ENCODE peak calls at places on chromosomes 2 and 18, in six cellular contexts. One of them, this sample, is unnamed.

GRCh38 chr2:120287183-120288015 is 34.7 kb downstream of the RALB start:
- DNase-seq in CD4-positive, alpha-beta T cell: no peak
- DNase-seq in stimulated activated CD4-positive, alpha-beta T cell treated with anti-CD3 and anti-CD28 coated beads, Interleukin-15, amount 100 ng/mL, for 1 hour: no peak
- DNase-seq in M059J: peak; percentile 94
- DNase-seq in activated naive CD8-positive, alpha-beta T cell treated with anti-CD3 and anti-CD28 coated beads for 36 hours: no peak
- DNase-seq in adipocyte: peak; percentile 67
- DNase-seq in this sample: no peak

GRCh38 chr2:105358593-105358992 is 21.3 kb downstream of the C2orf49 start:
- DNase-seq in CD4-positive, alpha-beta T cell: no peak
- DNase-seq in stimulated activated CD4-positive, alpha-beta T cell treated with anti-CD3 and anti-CD28 coated beads, Interleukin-15, amount 100 ng/mL, for 1 hour: no peak
- DNase-seq in M059J: no peak
- DNase-seq in activated naive CD8-positive, alpha-beta T cell treated with anti-CD3 and anti-CD28 coated beads for 36 hours: no peak
- DNase-seq in adipocyte: no peak
- DNase-seq in this sample: no peak

GRCh38 chr2:134468093-134468640 is 214.3 kb downstream of the MGAT5 start:
- DNase-seq in CD4-positive, alpha-beta T cell: no peak
- DNase-seq in stimulated activated CD4-positive, alpha-beta T cell treated with anti-CD3 and anti-CD28 coated beads, Interleukin-15, amount 100 ng/mL, for 1 hour: no peak
- DNase-seq in M059J: no peak
- DNase-seq in activated naive CD8-positive, alpha-beta T cell treated with anti-CD3 and anti-CD28 coated beads for 36 hours: no peak
- DNase-seq in adipocyte: no peak
- DNase-seq in this sample: no peak

GRCh38 chr2:197010200-197011020 is 83.9 kb upstream of the PGAP1 start:
- DNase-seq in CD4-positive, alpha-beta T cell: no peak
- DNase-seq in stimulated activated CD4-positive, alpha-beta T cell treated with anti-CD3 and anti-CD28 coated beads, Interleukin-15, amount 100 ng/mL, for 1 hour: no peak
- DNase-seq in M059J: no peak
- DNase-seq in activated naive CD8-positive, alpha-beta T cell treated with anti-CD3 and anti-CD28 coated beads for 36 hours: no peak
- DNase-seq in adipocyte: no peak
- DNase-seq in this sample: no peak

GRCh38 chr2:204051476-204051875 is 114.9 kb downstream of the ICOS start:
- DNase-seq in CD4-positive, alpha-beta T cell: no peak
- DNase-seq in stimulated activated CD4-positive, alpha-beta T cell treated with anti-CD3 and anti-CD28 coated beads, Interleukin-15, amount 100 ng/mL, for 1 hour: no peak
- DNase-seq in M059J: peak; percentile 5
- DNase-seq in activated naive CD8-positive, alpha-beta T cell treated with anti-CD3 and anti-CD28 coated beads for 36 hours: no peak
- DNase-seq in adipocyte: no peak
- DNase-seq in this sample: no peak

GRCh38 chr2:64063924-64064331 is 44.7 kb upstream of the VPS54 start:
- DNase-seq in CD4-positive, alpha-beta T cell: no peak
- DNase-seq in stimulated activated CD4-positive, alpha-beta T cell treated with anti-CD3 and anti-CD28 coated beads, Interleukin-15, amount 100 ng/mL, for 1 hour: no peak
- DNase-seq in M059J: peak; percentile 73
- DNase-seq in activated naive CD8-positive, alpha-beta T cell treated with anti-CD3 and anti-CD28 coated beads for 36 hours: no peak
- DNase-seq in adipocyte: peak; percentile 10
- DNase-seq in this sample: no peak

GRCh38 chr18:79677840-79678239 is 1.8 kb upstream of the CTDP1 start:
- DNase-seq in CD4-positive, alpha-beta T cell: no peak
- DNase-seq in stimulated activated CD4-positive, alpha-beta T cell treated with anti-CD3 and anti-CD28 coated beads, Interleukin-15, amount 100 ng/mL, for 1 hour: no peak
- DNase-seq in M059J: no peak
- DNase-seq in activated naive CD8-positive, alpha-beta T cell treated with anti-CD3 and anti-CD28 coated beads for 36 hours: no peak
- DNase-seq in adipocyte: no peak
- DNase-seq in this sample: no peak

GRCh38 chr18:61569176-61569892 is 236.1 kb downstream of the CDH20 start:
- DNase-seq in CD4-positive, alpha-beta T cell: no peak
- DNase-seq in stimulated activated CD4-positive, alpha-beta T cell treated with anti-CD3 and anti-CD28 coated beads, Interleukin-15, amount 100 ng/mL, for 1 hour: no peak
- DNase-seq in M059J: peak; percentile 98
- DNase-seq in activated naive CD8-positive, alpha-beta T cell treated with anti-CD3 and anti-CD28 coated beads for 36 hours: no peak
- DNase-seq in adipocyte: peak; percentile 86
- DNase-seq in this sample: no peak

GRCh38 chr2:170408461-170409163 is 230.7 kb downstream of the MYO3B start:
- DNase-seq in CD4-positive, alpha-beta T cell: no peak
- DNase-seq in stimulated activated CD4-positive, alpha-beta T cell treated with anti-CD3 and anti-CD28 coated beads, Interleukin-15, amount 100 ng/mL, for 1 hour: no peak
- DNase-seq in M059J: no peak
- DNase-seq in activated naive CD8-positive, alpha-beta T cell treated with anti-CD3 and anti-CD28 coated beads for 36 hours: no peak
- DNase-seq in adipocyte: no peak
- DNase-seq in this sample: no peak

GRCh38 chr2:239826376-239826775 is 198.8 kb downstream of the NDUFA10 start:
- DNase-seq in CD4-positive, alpha-beta T cell: no peak
- DNase-seq in stimulated activated CD4-positive, alpha-beta T cell treated with anti-CD3 and anti-CD28 coated beads, Interleukin-15, amount 100 ng/mL, for 1 hour: no peak
- DNase-seq in M059J: no peak
- DNase-seq in activated naive CD8-positive, alpha-beta T cell treated with anti-CD3 and anti-CD28 coated beads for 36 hours: no peak
- DNase-seq in adipocyte: no peak
- DNase-seq in this sample: no peak

GRCh38 chr2:239323473-239323872 is 77.3 kb downstream of the HDAC4 start:
- DNase-seq in CD4-positive, alpha-beta T cell: no peak
- DNase-seq in stimulated activated CD4-positive, alpha-beta T cell treated with anti-CD3 and anti-CD28 coated beads, Interleukin-15, amount 100 ng/mL, for 1 hour: no peak
- DNase-seq in M059J: no peak
- DNase-seq in activated naive CD8-positive, alpha-beta T cell treated with anti-CD3 and anti-CD28 coated beads for 36 hours: no peak
- DNase-seq in adipocyte: no peak
- DNase-seq in this sample: no peak

GRCh38 chr18:8963876-8964275 is 138.6 kb upstream of the NDUFV2 start:
- DNase-seq in CD4-positive, alpha-beta T cell: no peak
- DNase-seq in stimulated activated CD4-positive, alpha-beta T cell treated with anti-CD3 and anti-CD28 coated beads, Interleukin-15, amount 100 ng/mL, for 1 hour: no peak
- DNase-seq in M059J: no peak
- DNase-seq in activated naive CD8-positive, alpha-beta T cell treated with anti-CD3 and anti-CD28 coated beads for 36 hours: no peak
- DNase-seq in adipocyte: no peak
- DNase-seq in this sample: no peak

GRCh38 chr2:26651458-26652155 is 10.4 kb upstream of the CIB4 start:
- DNase-seq in CD4-positive, alpha-beta T cell: no peak
- DNase-seq in stimulated activated CD4-positive, alpha-beta T cell treated with anti-CD3 and anti-CD28 coated beads, Interleukin-15, amount 100 ng/mL, for 1 hour: no peak
- DNase-seq in M059J: no peak
- DNase-seq in activated naive CD8-positive, alpha-beta T cell treated with anti-CD3 and anti-CD28 coated beads for 36 hours: no peak
- DNase-seq in adipocyte: peak; percentile 44
- DNase-seq in this sample: no peak

GRCh38 chr18:58911766-58912165 is 47.1 kb downstream of the ZNF532 start:
- DNase-seq in CD4-positive, alpha-beta T cell: no peak
- DNase-seq in stimulated activated CD4-positive, alpha-beta T cell treated with anti-CD3 and anti-CD28 coated beads, Interleukin-15, amount 100 ng/mL, for 1 hour: no peak
- DNase-seq in M059J: peak; percentile 16
- DNase-seq in activated naive CD8-positive, alpha-beta T cell treated with anti-CD3 and anti-CD28 coated beads for 36 hours: no peak
- DNase-seq in adipocyte: peak; percentile 48
- DNase-seq in this sample: no peak

GRCh38 chr2:101533611-101534601 is 59.0 kb upstream of the RFX8 start:
- DNase-seq in CD4-positive, alpha-beta T cell: no peak
- DNase-seq in stimulated activated CD4-positive, alpha-beta T cell treated with anti-CD3 and anti-CD28 coated beads, Interleukin-15, amount 100 ng/mL, for 1 hour: no peak
- DNase-seq in M059J: no peak
- DNase-seq in activated naive CD8-positive, alpha-beta T cell treated with anti-CD3 and anti-CD28 coated beads for 36 hours: no peak
- DNase-seq in adipocyte: peak; percentile 7
- DNase-seq in this sample: no peak

GRCh38 chr2:51620830-51621229 is 588.9 kb upstream of the NRXN1 start:
- DNase-seq in CD4-positive, alpha-beta T cell: no peak
- DNase-seq in stimulated activated CD4-positive, alpha-beta T cell treated with anti-CD3 and anti-CD28 coated beads, Interleukin-15, amount 100 ng/mL, for 1 hour: no peak
- DNase-seq in M059J: no peak
- DNase-seq in activated naive CD8-positive, alpha-beta T cell treated with anti-CD3 and anti-CD28 coated beads for 36 hours: no peak
- DNase-seq in adipocyte: peak; percentile 4
- DNase-seq in this sample: no peak

GRCh38 chr18:36187138-36187825 is at the start of gene MOCOS:
- DNase-seq in CD4-positive, alpha-beta T cell: peak; percentile 14
- DNase-seq in stimulated activated CD4-positive, alpha-beta T cell treated with anti-CD3 and anti-CD28 coated beads, Interleukin-15, amount 100 ng/mL, for 1 hour: no peak
- DNase-seq in M059J: peak; percentile 77
- DNase-seq in activated naive CD8-positive, alpha-beta T cell treated with anti-CD3 and anti-CD28 coated beads for 36 hours: peak; percentile 44
- DNase-seq in adipocyte: peak; percentile 87
- DNase-seq in this sample: peak; percentile 22

GRCh38 chr2:95043300-95043786 is 17.8 kb downstream of the MAL start:
- DNase-seq in CD4-positive, alpha-beta T cell: no peak
- DNase-seq in stimulated activated CD4-positive, alpha-beta T cell treated with anti-CD3 and anti-CD28 coated beads, Interleukin-15, amount 100 ng/mL, for 1 hour: no peak
- DNase-seq in M059J: peak; percentile 89
- DNase-seq in activated naive CD8-positive, alpha-beta T cell treated with anti-CD3 and anti-CD28 coated beads for 36 hours: peak; percentile 51
- DNase-seq in adipocyte: peak; percentile 71
- DNase-seq in this sample: peak; percentile 39

GRCh38 chr2:232776435-232776834 is at the start of gene KCNJ13:
- DNase-seq in CD4-positive, alpha-beta T cell: no peak
- DNase-seq in stimulated activated CD4-positive, alpha-beta T cell treated with anti-CD3 and anti-CD28 coated beads, Interleukin-15, amount 100 ng/mL, for 1 hour: no peak
- DNase-seq in M059J: no peak
- DNase-seq in activated naive CD8-positive, alpha-beta T cell treated with anti-CD3 and anti-CD28 coated beads for 36 hours: no peak
- DNase-seq in adipocyte: no peak
- DNase-seq in this sample: peak; percentile 35

GRCh38 chr18:32772580-32773186 is at the start of gene KLHL14:
- DNase-seq in CD4-positive, alpha-beta T cell: no peak
- DNase-seq in stimulated activated CD4-positive, alpha-beta T cell treated with anti-CD3 and anti-CD28 coated beads, Interleukin-15, amount 100 ng/mL, for 1 hour: no peak
- DNase-seq in M059J: no peak
- DNase-seq in activated naive CD8-positive, alpha-beta T cell treated with anti-CD3 and anti-CD28 coated beads for 36 hours: no peak
- DNase-seq in adipocyte: no peak
- DNase-seq in this sample: no peak

GRCh38 chr2:201857326-201857725 is 51.0 kb downstream of the CDK15 start:
- DNase-seq in CD4-positive, alpha-beta T cell: no peak
- DNase-seq in stimulated activated CD4-positive, alpha-beta T cell treated with anti-CD3 and anti-CD28 coated beads, Interleukin-15, amount 100 ng/mL, for 1 hour: no peak
- DNase-seq in M059J: no peak
- DNase-seq in activated naive CD8-positive, alpha-beta T cell treated with anti-CD3 and anti-CD28 coated beads for 36 hours: no peak
- DNase-seq in adipocyte: no peak
- DNase-seq in this sample: no peak

GRCh38 chr18:77155031-77155430 is 22.4 kb upstream of the MBP start:
- DNase-seq in CD4-positive, alpha-beta T cell: no peak
- DNase-seq in stimulated activated CD4-positive, alpha-beta T cell treated with anti-CD3 and anti-CD28 coated beads, Interleukin-15, amount 100 ng/mL, for 1 hour: no peak
- DNase-seq in M059J: no peak
- DNase-seq in activated naive CD8-positive, alpha-beta T cell treated with anti-CD3 and anti-CD28 coated beads for 36 hours: no peak
- DNase-seq in adipocyte: no peak
- DNase-seq in this sample: no peak

GRCh38 chr18:75121266-75121665 is 87.7 kb downstream of the PTGR3 start:
- DNase-seq in CD4-positive, alpha-beta T cell: no peak
- DNase-seq in stimulated activated CD4-positive, alpha-beta T cell treated with anti-CD3 and anti-CD28 coated beads, Interleukin-15, amount 100 ng/mL, for 1 hour: no peak
- DNase-seq in M059J: peak; percentile 14
- DNase-seq in activated naive CD8-positive, alpha-beta T cell treated with anti-CD3 and anti-CD28 coated beads for 36 hours: no peak
- DNase-seq in adipocyte: no peak
- DNase-seq in this sample: no peak

GRCh38 chr2:171482877-171483276 is 39.4 kb upstream of the CYBRD1 start:
- DNase-seq in CD4-positive, alpha-beta T cell: no peak
- DNase-seq in stimulated activated CD4-positive, alpha-beta T cell treated with anti-CD3 and anti-CD28 coated beads, Interleukin-15, amount 100 ng/mL, for 1 hour: no peak
- DNase-seq in M059J: no peak
- DNase-seq in activated naive CD8-positive, alpha-beta T cell treated with anti-CD3 and anti-CD28 coated beads for 36 hours: no peak
- DNase-seq in adipocyte: peak; percentile 13
- DNase-seq in this sample: no peak

GRCh38 chr18:46623541-46623940 is 33.5 kb downstream of the LOXHD1 start:
- DNase-seq in CD4-positive, alpha-beta T cell: no peak
- DNase-seq in stimulated activated CD4-positive, alpha-beta T cell treated with anti-CD3 and anti-CD28 coated beads, Interleukin-15, amount 100 ng/mL, for 1 hour: no peak
- DNase-seq in M059J: no peak
- DNase-seq in activated naive CD8-positive, alpha-beta T cell treated with anti-CD3 and anti-CD28 coated beads for 36 hours: peak; percentile 48
- DNase-seq in adipocyte: no peak
- DNase-seq in this sample: no peak

GRCh38 chr18:7467708-7468466 is 99.2 kb upstream of the PTPRM start:
- DNase-seq in CD4-positive, alpha-beta T cell: no peak
- DNase-seq in stimulated activated CD4-positive, alpha-beta T cell treated with anti-CD3 and anti-CD28 coated beads, Interleukin-15, amount 100 ng/mL, for 1 hour: no peak
- DNase-seq in M059J: peak; percentile 68
- DNase-seq in activated naive CD8-positive, alpha-beta T cell treated with anti-CD3 and anti-CD28 coated beads for 36 hours: no peak
- DNase-seq in adipocyte: no peak
- DNase-seq in this sample: no peak

GRCh38 chr2:117855886-117856285 is 41.4 kb downstream of the DDX18 start:
- DNase-seq in CD4-positive, alpha-beta T cell: no peak
- DNase-seq in stimulated activated CD4-positive, alpha-beta T cell treated with anti-CD3 and anti-CD28 coated beads, Interleukin-15, amount 100 ng/mL, for 1 hour: no peak
- DNase-seq in M059J: peak; percentile 20
- DNase-seq in activated naive CD8-positive, alpha-beta T cell treated with anti-CD3 and anti-CD28 coated beads for 36 hours: no peak
- DNase-seq in adipocyte: no peak
- DNase-seq in this sample: no peak

GRCh38 chr2:165003443-165004130 is 48.3 kb upstream of the SLC38A11 start:
- DNase-seq in CD4-positive, alpha-beta T cell: no peak
- DNase-seq in stimulated activated CD4-positive, alpha-beta T cell treated with anti-CD3 and anti-CD28 coated beads, Interleukin-15, amount 100 ng/mL, for 1 hour: no peak
- DNase-seq in M059J: no peak
- DNase-seq in activated naive CD8-positive, alpha-beta T cell treated with anti-CD3 and anti-CD28 coated beads for 36 hours: no peak
- DNase-seq in adipocyte: no peak
- DNase-seq in this sample: no peak

GRCh38 chr2:236568068-236568921 is 1.3 kb upstream of the ACKR3 start:
- DNase-seq in CD4-positive, alpha-beta T cell: no peak
- DNase-seq in stimulated activated CD4-positive, alpha-beta T cell treated with anti-CD3 and anti-CD28 coated beads, Interleukin-15, amount 100 ng/mL, for 1 hour: no peak
- DNase-seq in M059J: no peak
- DNase-seq in activated naive CD8-positive, alpha-beta T cell treated with anti-CD3 and anti-CD28 coated beads for 36 hours: peak; percentile 62
- DNase-seq in adipocyte: peak; percentile 54
- DNase-seq in this sample: no peak

GRCh38 chr18:1191341-1191740 is 286.7 kb downstream of the ADCYAP1 start:
- DNase-seq in CD4-positive, alpha-beta T cell: no peak
- DNase-seq in stimulated activated CD4-positive, alpha-beta T cell treated with anti-CD3 and anti-CD28 coated beads, Interleukin-15, amount 100 ng/mL, for 1 hour: no peak
- DNase-seq in M059J: no peak
- DNase-seq in activated naive CD8-positive, alpha-beta T cell treated with anti-CD3 and anti-CD28 coated beads for 36 hours: no peak
- DNase-seq in adipocyte: no peak
- DNase-seq in this sample: no peak